ENCODE peak calls at places on chromosomes 4 and X, in eight cellular contexts. One of them, this sample, is unnamed.

GRCh38 chrX:295136-295535 is 14.0 kb downstream of the PLCXD1 start:
- DNase-seq in tibial nerve: no peak
- DNase-seq in AG09309: no peak
- DNase-seq in cardiac muscle cell: no peak
- DNase-seq in neural crest cell: no peak
- DNase-seq in WTC11: no peak
- DNase-seq in fibroblast of mammary gland: no peak
- DNase-seq in K562: no peak
- DNase-seq in this sample: no peak

GRCh38 chr4:182600093-182600492 is 317.1 kb downstream of the DCTD start:
- DNase-seq in neural crest cell: no peak
- DNase-seq in AG09309: no peak
- DNase-seq in tibial nerve: no peak
- DNase-seq in WTC11: no peak
- DNase-seq in fibroblast of mammary gland: peak
- DNase-seq in K562: no peak
- DNase-seq in cardiac muscle cell: no peak
- DNase-seq in this sample: no peak

GRCh38 chr4:81595287-81595686 is 123.6 kb upstream of the RASGEF1B start:
- DNase-seq in neural crest cell: no peak
- DNase-seq in K562: no peak
- DNase-seq in tibial nerve: no peak
- DNase-seq in AG09309: no peak
- DNase-seq in fibroblast of mammary gland: no peak
- DNase-seq in WTC11: no peak
- DNase-seq in cardiac muscle cell: no peak
- DNase-seq in this sample: no peak

GRCh38 chr4:37043342-37043741 is 201.2 kb upstream of the NWD2 start:
- DNase-seq in tibial nerve: no peak
- DNase-seq in cardiac muscle cell: no peak
- DNase-seq in WTC11: no peak
- DNase-seq in fibroblast of mammary gland: no peak
- DNase-seq in AG09309: no peak
- DNase-seq in K562: no peak
- DNase-seq in neural crest cell: no peak
- DNase-seq in this sample: no peak

GRCh38 chr4:152100378-152101201 is 339.8 kb upstream of the GATB start:
- DNase-seq in cardiac muscle cell: no peak
- DNase-seq in WTC11: no peak
- DNase-seq in AG09309: no peak
- DNase-seq in tibial nerve: no peak
- DNase-seq in neural crest cell: no peak
- DNase-seq in fibroblast of mammary gland: no peak
- DNase-seq in K562: no peak
- DNase-seq in this sample: no peak

GRCh38 chrX:136130931-136131843 is 16.1 kb upstream of the FHL1 start:
- DNase-seq in tibial nerve: no peak
- DNase-seq in neural crest cell: no peak
- DNase-seq in K562: no peak
- DNase-seq in fibroblast of mammary gland: peak
- DNase-seq in WTC11: no peak
- DNase-seq in AG09309: peak
- DNase-seq in cardiac muscle cell: peak
- DNase-seq in this sample: no peak

GRCh38 chr4:74038161-74039064 is at the start of gene CXCL3:
- DNase-seq in AG09309: no peak
- DNase-seq in WTC11: peak
- DNase-seq in tibial nerve: peak
- DNase-seq in neural crest cell: peak
- DNase-seq in cardiac muscle cell: peak
- DNase-seq in fibroblast of mammary gland: peak
- DNase-seq in K562: peak
- DNase-seq in this sample: peak

GRCh38 chrX:23383411-23383810 is 48.8 kb downstream of the PTCHD1 start:
- DNase-seq in cardiac muscle cell: peak
- DNase-seq in WTC11: no peak
- DNase-seq in tibial nerve: no peak
- DNase-seq in K562: no peak
- DNase-seq in fibroblast of mammary gland: peak
- DNase-seq in neural crest cell: no peak
- DNase-seq in AG09309: no peak
- DNase-seq in this sample: no peak

GRCh38 chr4:65461781-65462180 is 208.5 kb downstream of the EPHA5 start:
- DNase-seq in neural crest cell: no peak
- DNase-seq in K562: no peak
- DNase-seq in cardiac muscle cell: no peak
- DNase-seq in tibial nerve: no peak
- DNase-seq in fibroblast of mammary gland: no peak
- DNase-seq in AG09309: no peak
- DNase-seq in WTC11: no peak
- DNase-seq in this sample: no peak

GRCh38 chrX:38260231-38260630 is 39.6 kb upstream of the SRPX start:
- DNase-seq in K562: peak
- DNase-seq in WTC11: peak
- DNase-seq in neural crest cell: no peak
- DNase-seq in tibial nerve: no peak
- DNase-seq in AG09309: no peak
- DNase-seq in cardiac muscle cell: no peak
- DNase-seq in fibroblast of mammary gland: peak
- DNase-seq in this sample: peak

GRCh38 chr4:48594185-48594584 is 104.1 kb downstream of the ZAR1 start:
- DNase-seq in tibial nerve: no peak
- DNase-seq in AG09309: no peak
- DNase-seq in cardiac muscle cell: peak
- DNase-seq in fibroblast of mammary gland: no peak
- DNase-seq in WTC11: peak
- DNase-seq in K562: no peak
- DNase-seq in neural crest cell: no peak
- DNase-seq in this sample: peak

GRCh38 chrX:35499071-35499862 is 298.9 kb upstream of the MAGEB16 start:
- DNase-seq in fibroblast of mammary gland: no peak
- DNase-seq in K562: no peak
- DNase-seq in AG09309: no peak
- DNase-seq in WTC11: no peak
- DNase-seq in tibial nerve: no peak
- DNase-seq in neural crest cell: no peak
- DNase-seq in cardiac muscle cell: no peak
- DNase-seq in this sample: no peak

GRCh38 chr4:53767503-53767902 is 176.2 kb upstream of the LNX1 start:
- DNase-seq in neural crest cell: no peak
- DNase-seq in fibroblast of mammary gland: peak
- DNase-seq in tibial nerve: no peak
- DNase-seq in K562: no peak
- DNase-seq in cardiac muscle cell: peak
- DNase-seq in AG09309: peak
- DNase-seq in WTC11: no peak
- DNase-seq in this sample: no peak

GRCh38 chr4:37243061-37243460 is 1.5 kb upstream of the NWD2 start:
- DNase-seq in WTC11: peak
- DNase-seq in AG09309: no peak
- DNase-seq in cardiac muscle cell: no peak
- DNase-seq in fibroblast of mammary gland: no peak
- DNase-seq in K562: no peak
- DNase-seq in neural crest cell: no peak
- DNase-seq in tibial nerve: no peak
- DNase-seq in this sample: peak

GRCh38 chr4:90185416-90185815 is 58.2 kb downstream of the CCSER1 start:
- DNase-seq in tibial nerve: no peak
- DNase-seq in cardiac muscle cell: no peak
- DNase-seq in AG09309: no peak
- DNase-seq in K562: no peak
- DNase-seq in fibroblast of mammary gland: no peak
- DNase-seq in neural crest cell: no peak
- DNase-seq in WTC11: no peak
- DNase-seq in this sample: no peak

GRCh38 chr4:82773049-82773448 is 25.5 kb downstream of the SCD5 start:
- DNase-seq in K562: no peak
- DNase-seq in neural crest cell: no peak
- DNase-seq in AG09309: no peak
- DNase-seq in fibroblast of mammary gland: no peak
- DNase-seq in tibial nerve: no peak
- DNase-seq in cardiac muscle cell: no peak
- DNase-seq in WTC11: no peak
- DNase-seq in this sample: no peak

GRCh38 chrX:74434336-74434735 is 13.0 kb downstream of the SLC16A2 start:
- DNase-seq in K562: no peak
- DNase-seq in fibroblast of mammary gland: no peak
- DNase-seq in tibial nerve: no peak
- DNase-seq in WTC11: no peak
- DNase-seq in AG09309: no peak
- DNase-seq in cardiac muscle cell: no peak
- DNase-seq in neural crest cell: no peak
- DNase-seq in this sample: no peak

GRCh38 chr4:170853422-170854021 is 763.8 kb upstream of the AADAT start:
- DNase-seq in neural crest cell: peak
- DNase-seq in K562: peak
- DNase-seq in cardiac muscle cell: no peak
- DNase-seq in tibial nerve: peak
- DNase-seq in WTC11: peak
- DNase-seq in AG09309: no peak
- DNase-seq in fibroblast of mammary gland: peak
- DNase-seq in this sample: peak

DNA sequence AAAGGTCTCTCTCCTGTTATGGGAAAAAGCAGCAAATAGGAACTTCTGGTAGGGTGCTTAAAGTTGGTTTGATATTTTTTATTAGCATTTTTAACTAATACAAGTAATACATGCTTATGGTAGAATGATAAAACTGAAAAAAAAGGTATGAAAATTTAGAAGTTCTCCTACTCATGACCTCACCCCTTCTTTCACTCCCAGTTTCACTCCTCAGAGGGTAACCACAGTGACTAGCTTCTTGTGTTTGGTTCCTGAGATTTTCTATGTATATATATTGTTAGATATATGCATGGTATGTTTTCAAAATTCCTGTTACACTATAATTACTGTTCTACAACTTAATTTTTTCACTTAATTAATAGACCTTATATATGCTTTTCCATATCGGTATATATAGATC is 66.5 kb downstream of the AR start:
- DNase-seq in WTC11: no peak
- DNase-seq in tibial nerve: no peak
- DNase-seq in K562: no peak
- DNase-seq in fibroblast of mammary gland: no peak
- DNase-seq in AG09309: no peak
- DNase-seq in cardiac muscle cell: no peak
- DNase-seq in neural crest cell: no peak
- DNase-seq in this sample: no peak
- TF ChIP-seq CTCF in WTC11: no peak
- TF ChIP-seq CTCF in tibial nerve: no peak
- TF ChIP-seq CTCF in K562: no peak
- TF ChIP-seq CTCF in fibroblast of mammary gland: no peak
- TF ChIP-seq CTCF in AG09309: no peak
- TF ChIP-seq CTCF in cardiac muscle cell: no peak
- TF ChIP-seq CTCF in neural crest cell: no peak
- TF ChIP-seq CTCF in this sample: no peak

GRCh38 chrX:116806288-116806802 is 343.6 kb upstream of the CT83 start:
- DNase-seq in AG09309: no peak
- DNase-seq in tibial nerve: no peak
- DNase-seq in cardiac muscle cell: no peak
- DNase-seq in K562: no peak
- DNase-seq in fibroblast of mammary gland: no peak
- DNase-seq in WTC11: no peak
- DNase-seq in neural crest cell: no peak
- DNase-seq in this sample: no peak

GRCh38 chrX:116801943-116802342 is 339.2 kb upstream of the CT83 start:
- DNase-seq in fibroblast of mammary gland: no peak
- DNase-seq in tibial nerve: no peak
- DNase-seq in cardiac muscle cell: no peak
- DNase-seq in K562: no peak
- DNase-seq in WTC11: no peak
- DNase-seq in AG09309: no peak
- DNase-seq in neural crest cell: no peak
- DNase-seq in this sample: no peak
- TF ChIP-seq CTCF in fibroblast of mammary gland: no peak
- TF ChIP-seq CTCF in tibial nerve: no peak
- TF ChIP-seq CTCF in cardiac muscle cell: no peak
- TF ChIP-seq CTCF in K562: no peak
- TF ChIP-seq CTCF in WTC11: no peak
- TF ChIP-seq CTCF in AG09309: no peak
- TF ChIP-seq CTCF in neural crest cell: no peak
- TF ChIP-seq CTCF in this sample: no peak

DNA sequence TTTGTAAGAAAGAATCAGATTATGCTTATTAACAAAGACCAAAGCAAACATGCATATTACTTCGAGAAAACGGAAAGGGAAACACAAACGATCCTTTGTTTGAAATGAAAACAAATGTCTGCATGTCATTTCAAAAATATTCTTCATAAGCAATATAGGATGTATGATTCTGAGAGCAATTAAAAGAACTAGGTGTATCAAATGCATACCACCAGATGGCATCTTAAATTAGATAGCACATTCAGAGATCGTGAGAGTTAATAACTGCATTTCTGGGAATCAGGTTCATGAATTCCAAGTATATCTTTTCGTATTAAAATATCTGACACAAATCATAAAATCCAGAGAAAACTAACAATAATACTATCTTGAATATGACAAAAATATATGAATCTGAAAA is 159.5 kb downstream of the PPP3CA start:
- DNase-seq in fibroblast of mammary gland: peak
- DNase-seq in cardiac muscle cell: no peak
- DNase-seq in K562: no peak
- DNase-seq in AG09309: no peak
- DNase-seq in tibial nerve: no peak
- DNase-seq in WTC11: no peak
- DNase-seq in neural crest cell: no peak
- DNase-seq in this sample: no peak
- TF ChIP-seq CTCF in fibroblast of mammary gland: peak
- TF ChIP-seq CTCF in cardiac muscle cell: peak
- TF ChIP-seq CTCF in K562: no peak
- TF ChIP-seq CTCF in AG09309: no peak
- TF ChIP-seq CTCF in tibial nerve: no peak
- TF ChIP-seq CTCF in WTC11: no peak
- TF ChIP-seq CTCF in neural crest cell: no peak
- TF ChIP-seq CTCF in this sample: no peak

DNA sequence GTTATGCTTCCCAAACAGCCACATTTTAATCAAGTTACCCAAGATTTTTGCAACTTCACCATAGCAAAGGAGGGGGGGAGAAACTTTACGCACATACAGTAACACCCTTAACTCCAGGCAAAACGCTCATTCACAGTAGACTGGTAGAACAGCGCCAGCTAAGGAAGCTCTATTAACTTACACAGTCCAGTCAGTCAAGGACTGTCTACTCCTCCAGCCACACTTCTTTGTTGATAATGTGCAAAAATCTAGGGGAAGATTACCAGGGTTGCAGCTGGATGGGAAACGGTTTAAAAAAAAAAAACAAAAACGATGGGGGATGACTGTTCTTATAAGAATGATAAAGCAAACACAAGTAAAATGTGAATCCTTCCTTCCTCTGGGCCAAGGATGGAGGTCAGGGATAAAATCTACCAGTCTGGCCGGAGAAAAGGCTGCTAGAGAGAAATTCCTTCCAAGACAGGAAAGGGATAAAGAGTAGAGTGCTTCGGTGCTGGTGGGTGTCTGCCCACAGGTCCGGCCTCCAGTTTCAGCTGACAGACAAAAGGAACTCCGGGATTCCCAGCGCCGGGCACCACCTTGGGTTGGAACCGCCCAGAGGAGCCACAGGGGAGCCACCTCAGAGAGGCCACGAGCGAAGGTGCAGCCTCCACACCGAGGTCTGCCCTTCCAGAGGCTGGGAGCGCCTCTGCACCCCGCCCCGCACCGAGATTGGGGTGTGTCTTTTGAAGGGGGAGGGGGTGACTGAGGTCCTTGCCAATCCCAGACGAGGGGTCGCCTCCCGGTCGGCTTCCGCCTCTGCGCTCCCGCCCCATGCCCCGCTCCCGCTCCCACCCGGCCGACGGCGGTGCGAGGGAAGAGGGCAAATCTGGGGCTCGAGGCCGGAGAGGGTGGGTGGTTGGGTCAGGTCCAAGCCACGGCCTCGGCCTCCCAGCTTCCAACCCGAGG is 789 bp downstream of the ANKRD50 start:
- DNase-seq in AG09309: peak
- DNase-seq in neural crest cell: peak
- DNase-seq in tibial nerve: peak
- DNase-seq in cardiac muscle cell: peak
- DNase-seq in WTC11: peak
- DNase-seq in fibroblast of mammary gland: peak
- DNase-seq in K562: peak
- DNase-seq in this sample: peak
- TF ChIP-seq CTCF in AG09309: peak
- TF ChIP-seq CTCF in neural crest cell: peak
- TF ChIP-seq CTCF in tibial nerve: no peak
- TF ChIP-seq CTCF in cardiac muscle cell: peak
- TF ChIP-seq CTCF in WTC11: no peak
- TF ChIP-seq CTCF in fibroblast of mammary gland: peak
- TF ChIP-seq CTCF in K562: peak
- TF ChIP-seq CTCF in this sample: no peak

This sample was measured in endothelial cell.